ENCODE peak calls at places on chromosomes 1 and 21, in ten cellular contexts. M is lung; S is NT2/D1; F is endothelial cell of umbilical vein; X is A549; C is CD4-positive, alpha-beta T cell; L is ovary; W is naive thymus-derived CD4-positive, alpha-beta T cell; D is aorta; K is cardiac muscle cell. P is an unnamed sample.

GRCh38 chr21:15728046-15728445 is 1.7 kb upstream of the USP25 start:
- DNase-seq in M (no peak), S (no peak), F (no peak), X (no peak), C (no peak), L (no peak), W (no peak), D (no peak), K (no peak), P (no peak)

GRCh38 chr21:46564391-46564790 is 40.5 kb downstream of the S100B start:
- DNase-seq in M (no peak), S (no peak), F (no peak), X (no peak), C (no peak), L (no peak), W (no peak), D (no peak), K (no peak), P (no peak)

GRCh38 chr1:43435146-43436145 is 18.3 kb downstream of the HYI start:
- DNase-seq in M (no peak), S (no peak), F (no peak), X (no peak), C (peak; percentile 5), L (no peak), W (no peak), D (peak; percentile 63), K (peak; percentile 79), P (no peak)

GRCh38 chr21:36347278-36347961 is 27.4 kb downstream of the MORC3 start:
- DNase-seq in M (no peak), S (no peak), F (no peak), X (no peak), C (no peak), L (no peak), W (no peak), D (no peak), K (peak; percentile 8), P (no peak)

GRCh38 chr1:7384121-7384520 is 387.0 kb upstream of the VAMP3 start:
- DNase-seq in M (no peak), S (no peak), F (no peak), X (no peak), C (no peak), L (no peak), W (no peak), D (peak; percentile 13), K (no peak), P (no peak)

GRCh38 chr21:38699048-38699447 is 106.7 kb upstream of the ETS2 start:
- DNase-seq in M (no peak), S (peak; percentile 23), F (peak; percentile 21), X (peak; percentile 3), C (no peak), L (no peak), W (no peak), D (no peak), K (no peak), P (no peak)

GRCh38 chr1:216566809-216567208 is 143.6 kb upstream of the USH2A start:
- DNase-seq in M (no peak), S (no peak), F (no peak), X (no peak), C (no peak), L (no peak), W (no peak), D (no peak), K (peak; percentile 52), P (no peak)

GRCh38 chr1:24191860-24192259 is 4.8 kb upstream of the IFNLR1 start:
- DNase-seq in M (no peak), S (no peak), F (no peak), X (peak; percentile 87), C (no peak), L (no peak), W (no peak), D (no peak), K (peak; percentile 44), P (no peak)

GRCh38 chr1:40926441-40926840 is 53.1 kb upstream of the CTPS1 start:
- DNase-seq in M (no peak), S (no peak), F (no peak), X (no peak), C (no peak), L (no peak), W (no peak), D (no peak), K (peak; percentile 41), P (no peak)

GRCh38 chr1:7899741-7900140 is 40.9 kb downstream of the TNFRSF9 start:
- DNase-seq in M (no peak), S (no peak), F (no peak), X (no peak), C (no peak), L (no peak), W (no peak), D (no peak), K (peak; percentile 53), P (no peak)

GRCh38 chr1:15479654-15480347 is 3.9 kb downstream of the CELA2B start:
- DNase-seq in M (no peak), S (no peak), F (no peak), X (no peak), C (no peak), L (no peak), W (no peak), D (no peak), K (no peak), P (no peak)

GRCh38 chr1:15472595-15472994 is 3.3 kb upstream of the CELA2B start:
- DNase-seq in M (no peak), S (no peak), F (no peak), X (no peak), C (no peak), L (no peak), W (no peak), D (no peak), K (no peak), P (no peak)

GRCh38 chr1:15476927-15477326 is 1.0 kb downstream of the CELA2B start:
- DNase-seq in M (no peak), S (no peak), F (no peak), X (no peak), C (no peak), L (no peak), W (no peak), D (no peak), K (no peak), P (no peak)

GRCh38 chr1:15469836-15470495 is 5.9 kb upstream of the CELA2B start:
- DNase-seq in M (no peak), S (no peak), F (no peak), X (no peak), C (no peak), L (no peak), W (no peak), D (no peak), K (no peak), P (no peak)

GRCh38 chr1:15475737-15476314 is at the start of gene CELA2B:
- DNase-seq in M (no peak), S (no peak), F (no peak), X (no peak), C (no peak), L (no peak), W (no peak), D (peak; percentile 17), K (peak; percentile 27), P (no peak)
- H3K9me3 ChIP-seq in M (no peaks in the 10 kb centered on the region), S (no peaks in the 10 kb centered on the region), F (no peaks in the 10 kb centered on the region), X (no peaks in the 10 kb centered on the region), C (no peaks in the 10 kb centered on the region), L (no peaks in the 10 kb centered on the region), W (no peaks in the 10 kb centered on the region), D (no peaks in the 10 kb centered on the region), K (no peaks in the 10 kb centered on the region), P (no peaks in the 10 kb centered on the region)

DNA sequence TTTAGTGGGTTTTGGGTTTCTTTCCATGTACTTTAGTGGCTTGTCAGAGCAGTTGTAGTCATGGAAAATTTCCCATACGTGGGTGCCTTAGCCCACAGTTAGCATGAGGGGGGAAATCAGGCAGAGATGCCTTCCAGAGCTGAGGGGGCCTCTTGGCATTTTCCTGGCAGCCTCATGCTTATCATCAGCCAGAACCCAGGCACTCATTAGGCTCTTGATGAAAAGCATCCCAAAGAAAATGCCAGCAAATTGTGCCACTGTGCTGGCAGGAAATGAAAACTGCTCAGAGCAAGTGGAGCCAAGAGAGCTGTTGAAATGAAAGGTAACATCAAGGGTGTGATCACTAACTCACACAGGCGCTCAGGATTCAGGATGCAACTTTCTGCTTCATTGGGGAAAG is 128.0 kb downstream of the TNNI3K start:
- DNase-seq in M (no peak), S (no peak), F (no peak), X (no peak), C (no peak), L (no peak), W (no peak), D (no peak), K (no peak), P (no peak)
- H3K9me3 ChIP-seq in M (no peaks in the 10 kb centered on the region), S (no peaks in the 10 kb centered on the region), F (no peaks in the 10 kb centered on the region), X (no peaks in the 10 kb centered on the region), C (no peaks in the 10 kb centered on the region), L (no peaks in the 10 kb centered on the region), W (no peaks in the 10 kb centered on the region), D (no peaks in the 10 kb centered on the region), K (no peaks in the 10 kb centered on the region), P (no peaks in the 10 kb centered on the region)

DNA sequence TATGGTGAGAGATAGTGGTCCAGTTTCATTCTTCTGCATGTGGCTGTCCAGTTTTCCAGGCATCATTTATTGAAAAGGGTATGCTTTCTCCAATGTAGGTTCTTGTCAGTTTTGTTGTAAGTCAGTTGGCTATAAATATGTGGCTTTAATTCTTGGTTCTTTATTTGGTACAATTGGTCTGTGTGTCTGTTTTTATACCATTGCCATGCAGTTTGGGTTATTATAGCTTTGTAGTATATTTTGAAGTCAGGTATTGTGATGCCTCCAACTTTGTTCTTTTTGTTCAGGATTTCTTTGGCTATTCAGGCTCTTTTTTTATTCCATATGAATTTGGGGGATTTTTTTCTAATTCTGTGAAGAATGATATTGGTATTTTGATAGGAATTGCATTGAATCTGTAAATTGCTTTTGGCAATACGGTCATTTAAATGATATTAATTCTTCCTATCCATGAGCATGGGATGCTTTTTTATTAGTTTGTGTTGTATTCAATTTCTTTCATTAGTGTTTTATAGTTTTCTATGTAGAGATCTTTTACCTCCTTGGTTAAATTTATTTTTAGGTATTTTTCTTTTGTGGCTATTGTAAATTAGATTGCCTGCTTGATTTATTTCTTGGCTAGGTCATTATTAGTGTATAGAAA is 3.3 kb downstream of the DNAH14 start:
- DNase-seq in M (no peak), S (no peak), F (no peak), X (no peak), C (no peak), L (no peak), W (no peak), D (no peak), K (no peak), P (no peak)
- H3K9me3 ChIP-seq in M (no peaks in the 10 kb centered on the region), S (peaks cover 66% of the 10 kb centered on the region), F (peaks cover 6% of the 10 kb centered on the region), X (peaks cover 54% of the 10 kb centered on the region), C (peaks cover 37% of the 10 kb centered on the region), L (no peaks in the 10 kb centered on the region), W (peaks cover 16% of the 10 kb centered on the region), D (peaks cover 2% of the 10 kb centered on the region), K (no peaks in the 10 kb centered on the region), P (peaks cover 6% of the 10 kb centered on the region)

GRCh38 chr21:40099809-40100208 is 232.6 kb downstream of the PCP4 start:
- DNase-seq in M (no peak), S (no peak), F (no peak), X (no peak), C (no peak), L (no peak), W (no peak), D (no peak), K (no peak), P (no peak)

DNA sequence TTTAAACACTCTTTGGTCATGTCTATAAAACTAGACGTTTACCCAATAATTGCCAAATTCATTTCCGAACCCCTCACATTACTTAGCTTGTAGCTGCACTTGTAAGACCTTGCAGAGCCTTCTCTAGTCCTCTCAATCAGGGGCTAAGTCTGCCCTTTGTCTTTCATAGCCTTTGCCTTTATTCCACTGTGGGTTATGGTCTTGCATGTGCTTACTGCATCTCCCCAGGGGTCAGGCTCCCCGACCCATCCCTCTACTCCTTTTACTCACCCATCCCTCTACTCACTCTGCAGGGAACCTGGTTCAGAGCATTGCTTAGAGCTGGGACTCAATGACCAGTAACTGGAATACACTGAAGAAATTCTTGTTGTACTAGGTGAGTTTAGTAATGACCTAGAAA is 235.4 kb downstream of the PCP4 start:
- DNase-seq in M (no peak), S (no peak), F (no peak), X (no peak), C (no peak), L (no peak), W (no peak), D (no peak), K (no peak), P (no peak)
- H3K9me3 ChIP-seq in M (no peaks in the 10 kb centered on the region), S (peaks cover 15% of the 10 kb centered on the region), F (no peaks in the 10 kb centered on the region), X (no peaks in the 10 kb centered on the region), C (peaks cover 4% of the 10 kb centered on the region), L (no peaks in the 10 kb centered on the region), W (no peaks in the 10 kb centered on the region), D (no peaks in the 10 kb centered on the region), K (no peaks in the 10 kb centered on the region), P (no peaks in the 10 kb centered on the region)

P was measured in T-helper 17 cell.